ENCODE peak calls at places on chromosomes 11 and 22, in seven cellular contexts. Z is A549, P is choroid plexus epithelial cell, F is GM12864, V is pancreas, U is dorsolateral prefrontal cortex, R is Peyer's patch. E is an unnamed sample.

GRCh38 chr22:50548046-50548912 is 2.6 kb downstream of the KLHDC7B start:
- DNase-seq in R (peak), F (no peak), V (peak), U (no peak), P (no peak), Z (no peak), E (no peak)

GRCh38 chr11:130886704-130887103 is 29.6 kb downstream of the SNX19 start:
- DNase-seq in U (no peak), P (peak), V (no peak), Z (no peak), R (no peak), F (no peak), E (no peak)

GRCh38 chr11:133928628-133929059 is 28.1 kb downstream of the IGSF9B start:
- DNase-seq in U (no peak), R (no peak), Z (no peak), F (no peak), V (no peak), P (peak), E (no peak)

GRCh38 chr22:50469377-50470305 is 5.2 kb downstream of the SBF1 start:
- DNase-seq in R (peak), F (peak), V (peak), P (peak), U (no peak), Z (no peak), E (peak)

GRCh38 chr11:34242037-34242625 is 115.7 kb downstream of the ABTB2 start:
- DNase-seq in R (peak), V (no peak), F (no peak), Z (peak), U (no peak), P (no peak), E (no peak)

GRCh38 chr11:118878187-118878586 is 5.5 kb upstream of the CXCR5 start:
- DNase-seq in V (no peak), F (no peak), U (no peak), P (no peak), R (peak), Z (no peak), E (no peak)

GRCh38 chr11:10526974-10527918 is 13.7 kb downstream of the RNF141 start:
- DNase-seq in V (no peak), P (peak), Z (no peak), F (peak), R (no peak), U (no peak), E (no peak)

GRCh38 chr11:114064216-114064615 is 4.7 kb downstream of the ZBTB16 start:
- DNase-seq in V (no peak), R (no peak), P (no peak), U (no peak), F (no peak), Z (no peak), E (no peak)

GRCh38 chr11:66346476-66347424 is 679 bp downstream of the B4GAT1 start:
- DNase-seq in Z (no peak), R (peak), U (no peak), F (no peak), V (peak), P (no peak), E (no peak)

GRCh38 chr11:108944486-108945178 is 279.8 kb downstream of the DDX10 start:
- DNase-seq in F (no peak), V (no peak), P (no peak), R (no peak), U (no peak), Z (no peak), E (no peak)

DNA sequence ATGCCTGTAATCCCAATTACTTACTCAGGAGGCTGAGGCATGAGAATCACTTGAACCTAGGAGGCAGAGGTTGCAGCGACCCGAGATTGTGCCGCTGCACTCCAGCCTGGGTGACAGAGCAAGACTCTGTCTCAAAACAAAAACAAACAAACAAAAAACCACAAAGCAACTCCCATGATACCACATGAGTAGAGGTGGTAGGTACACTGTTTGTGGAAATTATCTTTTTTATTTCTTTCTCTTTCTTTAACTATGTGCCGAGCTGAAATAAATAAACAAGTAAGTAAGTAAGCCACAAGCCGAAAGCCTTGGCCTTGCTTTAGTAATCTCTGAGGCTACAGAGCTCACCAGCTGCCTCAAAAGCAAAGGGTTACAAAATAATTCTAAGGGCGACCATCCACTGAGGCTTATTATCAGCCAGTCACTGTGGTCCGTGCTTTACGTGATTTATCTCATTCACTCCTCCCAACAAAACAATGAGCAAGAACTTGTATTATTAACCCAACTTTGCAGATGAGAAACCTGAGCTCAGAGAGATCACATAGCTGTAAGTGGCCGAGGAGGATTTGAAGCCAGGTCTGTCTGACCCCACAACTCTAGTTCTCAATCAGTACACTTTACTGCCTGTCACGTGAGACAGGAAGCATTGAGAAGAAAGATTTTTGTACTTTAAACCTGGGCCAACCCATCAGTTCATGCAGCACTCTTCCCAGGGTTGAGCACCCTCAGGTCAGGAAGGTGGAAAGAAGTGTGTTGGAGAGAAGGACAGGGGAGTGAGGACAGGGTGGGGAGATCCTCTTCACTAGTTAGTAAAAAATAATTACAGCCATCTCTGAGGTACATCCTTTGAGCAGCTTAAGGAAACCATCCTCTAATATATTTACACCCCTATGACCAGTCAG is 69.8 kb upstream of the MTMR2 start:
- DNase-seq in U (no peak), V (no peak), F (no peak), Z (no peak), R (no peak), P (no peak), E (no peak)
- TF ChIP-seq CTCF in U (no peak), V (no peak), F (no peak), Z (no peak), R (no peak), P (no peak), E (no peak)

DNA sequence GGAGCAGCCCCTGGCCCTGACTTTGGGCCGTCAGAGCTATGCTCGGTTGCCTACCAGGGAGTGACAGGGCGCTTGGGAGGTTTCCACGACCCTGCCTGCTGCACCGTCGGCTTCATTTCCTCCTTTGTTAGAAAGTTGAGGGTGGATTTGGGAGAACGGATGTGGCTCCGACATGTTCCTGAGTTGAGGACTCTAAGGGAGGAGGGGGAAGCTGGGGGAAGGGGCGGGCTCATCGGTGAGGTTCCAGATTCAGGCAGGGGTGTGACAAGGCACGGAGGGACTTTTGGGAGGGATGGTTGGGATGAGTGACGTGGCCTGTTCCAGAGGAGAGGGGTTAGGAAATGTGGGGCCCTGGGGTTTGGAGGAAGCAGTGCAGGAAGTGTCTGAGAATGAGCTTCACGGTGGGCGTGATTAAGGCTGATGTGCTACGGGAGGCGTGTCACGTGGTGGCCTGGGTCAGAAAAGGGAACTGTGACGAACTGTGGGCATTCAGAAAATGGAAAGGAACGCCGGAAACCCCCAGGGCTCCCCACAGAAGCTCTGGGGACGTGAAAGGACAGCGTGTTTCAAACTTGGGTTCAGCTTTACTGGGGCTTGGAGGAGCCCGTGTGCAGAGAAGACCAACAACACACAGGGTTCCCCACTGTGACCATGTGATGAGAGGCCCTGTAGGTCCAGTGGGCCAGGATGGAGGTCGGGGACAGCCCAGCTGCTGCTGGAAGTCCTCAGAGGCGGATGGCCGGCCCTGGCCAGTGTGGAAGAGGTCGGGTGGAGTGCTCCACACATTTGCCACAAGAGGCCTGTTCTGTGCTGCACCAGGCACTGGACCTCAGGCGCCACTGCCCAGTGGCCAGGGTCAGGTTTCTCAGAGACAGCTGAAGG is 2.8 kb downstream of the PARVB start:
- DNase-seq in R (peak), P (peak), V (peak), Z (no peak), F (peak), U (no peak), E (no peak)
- H3K4me3 ChIP-seq in R (peak), P (no peak), V (no peak), Z (no peak), F (peak), U (peak), E (no peak)

GRCh38 chr22:17867160-17867785 is 93.0 kb upstream of the BID start:
- DNase-seq in R (peak), F (no peak), V (no peak), P (no peak), U (no peak), Z (no peak), E (no peak)
- TF ChIP-seq CTCF in R (peak), F (no peak), V (no peak), P (no peak), U (peak), Z (no peak), E (no peak)

GRCh38 chr11:848988-849824 is 6.6 kb downstream of the TSPAN4 start:
- DNase-seq in Z (no peak), P (no peak), R (no peak), V (no peak), F (no peak), U (no peak), E (no peak)
- H3K4me3 ChIP-seq in Z (no peak), P (peak), R (peak), V (peak), F (peak), U (peak), E (peak)

E was measured in retinal pigment epithelial cell.